ENCODE peak calls at places on chromosomes 2 and 18, in ten cellular contexts. N is HL-60, I is nephron progenitor cell, T is body of pancreas, Q is Calu3, B is right lobe of liver, L is cardiac muscle cell, V is foreskin fibroblast, D is NB4, A is epithelial cell of proximal tubule. O is an unnamed sample.

GRCh38 chr2:118689456-118689855 is 158.0 kb downstream of the EN1 start:
- DNase-seq in Q (no peak), D (peak), L (no peak), A (no peak), N (peak), V (no peak), T (no peak), B (no peak), I (no peak), O (no peak)

GRCh38 chr2:144331652-144332355 is 188.1 kb downstream of the ZEB2 start:
- DNase-seq in B (no peak), T (no peak), V (no peak), I (no peak), N (peak), D (no peak), Q (no peak), L (no peak), A (no peak), O (no peak)

GRCh38 chr18:12630136-12630535 is 27.8 kb downstream of the SPIRE1 start:
- DNase-seq in Q (no peak), L (peak), T (no peak), I (no peak), N (no peak), A (no peak), V (peak), B (no peak), D (no peak), O (no peak)

GRCh38 chr2:126495189-126495588 is 160.8 kb upstream of the GYPC start:
- DNase-seq in Q (no peak), N (no peak), A (no peak), D (no peak), B (no peak), T (no peak), V (no peak), L (no peak), I (no peak), O (no peak)

GRCh38 chr2:240425236-240425615 is 10.2 kb upstream of the GPC1 start:
- DNase-seq in D (peak), N (no peak), Q (no peak), T (no peak), L (no peak), I (no peak), A (no peak), B (no peak), V (no peak), O (no peak)

GRCh38 chr2:73981081-73981968 is 3.4 kb upstream of the TET3 start:
- DNase-seq in Q (peak), D (peak), A (no peak), I (peak), V (peak), T (no peak), N (no peak), L (no peak), B (peak), O (no peak)

GRCh38 chr2:169480079-169480465 is 778 bp downstream of the BBS5 start:
- DNase-seq in A (no peak), D (no peak), V (peak), B (no peak), I (no peak), T (no peak), N (no peak), Q (no peak), L (peak), O (no peak)

GRCh38 chr2:35830833-35831232 is 524.7 kb upstream of the CRIM1 start:
- DNase-seq in N (no peak), L (no peak), Q (no peak), I (no peak), A (no peak), B (no peak), T (no peak), D (no peak), V (no peak), O (no peak)

GRCh38 chr2:171141320-171141719 is 19.4 kb downstream of the TLK1 start:
- DNase-seq in L (no peak), Q (no peak), I (no peak), V (no peak), N (no peak), A (no peak), D (no peak), T (no peak), B (no peak), O (no peak)

GRCh38 chr2:120313695-120314615 is 32.0 kb upstream of the INHBB start:
- DNase-seq in V (peak), D (no peak), I (no peak), L (no peak), N (no peak), T (peak), B (no peak), A (no peak), Q (no peak), O (no peak)

GRCh38 chr2:55961318-55961911 is 37.8 kb upstream of the EFEMP1 start:
- DNase-seq in L (peak), D (peak), A (no peak), V (peak), N (no peak), I (no peak), B (no peak), T (peak), Q (peak), O (no peak)

GRCh38 chr2:230457073-230457768 is 41.2 kb downstream of the SP100 start:
- DNase-seq in B (no peak), I (no peak), L (no peak), N (peak), Q (no peak), A (no peak), T (no peak), V (no peak), D (peak), O (no peak)

GRCh38 chr2:133148187-133148586 is 420.1 kb downstream of the NCKAP5 start:
- DNase-seq in T (no peak), D (no peak), B (no peak), I (no peak), L (no peak), A (no peak), N (no peak), Q (no peak), V (no peak), O (no peak)

GRCh38 chr18:59382388-59382787 is 23.3 kb upstream of the LMAN1 start:
- DNase-seq in A (no peak), I (no peak), T (no peak), Q (no peak), B (no peak), L (no peak), N (no peak), V (no peak), D (no peak), O (no peak)
- TF ChIP-seq CTCF in A (no peak), I (no peak), T (no peak), Q (no peak), B (no peak), L (no peak), N (no peak), V (no peak), D (no peak), O (no peak)

GRCh38 chr2:25164526-25164925 is 3.9 kb downstream of the POMC start:
- DNase-seq in B (no peak), T (no peak), V (no peak), I (no peak), D (no peak), A (no peak), L (peak), Q (no peak), N (no peak), O (no peak)

GRCh38 chr2:25170888-25171287 is 2.5 kb upstream of the POMC start:
- DNase-seq in N (no peak), I (no peak), B (no peak), T (no peak), L (no peak), Q (no peak), V (no peak), A (no peak), D (peak), O (no peak)

GRCh38 chr2:25168256-25169072 is at the start of gene POMC:
- DNase-seq in L (peak), B (no peak), D (peak), T (peak), A (no peak), Q (peak), I (peak), V (peak), N (no peak), O (no peak)

GRCh38 chr2:25169073-25169470 is 692 bp upstream of the POMC start:
- DNase-seq in D (no peak), N (no peak), B (no peak), Q (no peak), L (no peak), A (no peak), T (no peak), I (no peak), V (no peak), O (no peak)

DNA sequence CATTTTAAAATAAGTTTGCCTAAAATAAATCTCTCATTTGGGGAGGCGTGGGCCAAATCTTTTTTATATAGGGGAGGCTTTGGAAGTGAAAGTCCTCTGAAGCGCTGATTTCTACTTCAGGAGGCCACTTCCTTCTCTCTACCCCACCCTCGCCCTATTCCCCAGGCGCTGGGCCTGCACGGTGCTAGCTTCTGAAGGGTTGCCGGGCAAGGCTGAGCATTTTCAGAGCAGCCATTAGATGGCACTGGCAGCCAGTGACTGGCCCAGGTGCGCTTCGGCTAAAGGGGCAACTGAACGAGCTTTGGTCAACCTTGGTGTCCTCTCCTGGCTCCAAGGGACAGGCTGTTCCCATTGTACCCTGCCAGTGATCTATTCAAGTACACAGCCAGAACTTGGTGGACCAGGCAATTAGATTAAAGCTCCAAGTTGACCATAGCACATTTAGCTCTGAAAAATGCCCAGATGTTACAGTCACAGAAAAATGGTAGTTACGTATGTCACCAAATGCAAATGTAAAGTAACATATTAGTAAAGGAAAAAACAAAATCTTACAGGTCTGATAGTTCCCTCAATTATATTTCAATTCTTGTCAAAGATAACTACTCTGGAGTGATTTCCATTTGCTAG is 2.3 kb downstream of the POMC start:
- DNase-seq in L (peak), N (no peak), Q (peak), V (no peak), B (no peak), D (peak), A (no peak), I (peak), T (peak), O (no peak)
- TF ChIP-seq CTCF in L (no peak), N (peak), Q (no peak), V (no peak), B (peak), D (peak), A (peak), I (no peak), T (peak), O (peak)

DNA sequence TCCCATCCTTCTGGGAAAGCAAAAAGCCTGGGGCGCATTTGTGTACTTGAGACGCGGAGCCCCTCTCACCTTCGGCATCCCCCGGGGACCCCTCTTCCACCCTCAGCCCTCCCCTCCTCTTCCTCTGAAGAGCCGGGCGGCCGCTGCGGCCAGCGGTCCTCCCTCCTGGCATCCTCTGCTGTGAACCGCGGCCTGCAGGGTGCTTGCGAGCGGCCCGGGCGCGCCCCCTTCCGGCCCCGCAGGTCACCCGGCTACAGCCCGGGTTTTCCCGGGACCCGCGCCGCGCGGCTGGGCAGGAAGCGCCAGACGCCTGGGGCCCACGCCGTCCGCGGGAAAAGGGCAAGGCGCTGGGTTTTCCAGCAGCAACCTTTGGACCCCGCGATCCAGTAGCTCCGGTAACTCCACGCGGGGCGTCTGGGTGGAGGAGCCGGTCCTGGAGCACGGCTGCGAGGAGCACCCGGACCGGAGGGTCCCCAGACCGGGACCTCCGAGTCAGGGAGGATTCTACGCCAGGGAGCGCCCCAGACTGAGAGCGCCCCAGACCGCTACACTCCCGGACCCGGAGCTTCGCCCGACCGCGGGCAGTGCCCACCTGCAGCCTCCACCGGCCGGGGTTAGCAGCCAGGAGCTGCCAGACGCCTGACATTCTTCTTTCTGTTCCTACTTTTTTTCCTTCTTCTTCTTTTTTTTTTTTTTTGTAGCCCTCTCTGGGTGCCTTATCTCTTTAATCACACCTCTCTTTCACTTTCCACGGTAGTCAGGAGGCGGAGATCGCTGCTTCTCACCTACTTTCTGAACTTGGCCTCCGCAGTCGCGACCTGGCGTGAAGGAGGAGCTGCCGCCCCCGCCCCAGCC is at the start of gene IL18R1:
- DNase-seq in B (peak), L (peak), T (peak), I (peak), V (peak), D (peak), N (peak), Q (peak), A (no peak), O (peak)
- TF ChIP-seq CTCF in B (peak), L (peak), T (peak), I (peak), V (peak), D (peak), N (peak), Q (peak), A (peak), O (peak)

GRCh38 chr2:196431957-196432356 is 207.6 kb upstream of the CCDC150 start:
- DNase-seq in I (peak), B (no peak), A (no peak), V (peak), N (no peak), T (no peak), D (peak), Q (peak), L (peak), O (no peak)
- TF ChIP-seq CTCF in I (peak), B (no peak), A (peak), V (peak), N (no peak), T (no peak), D (peak), Q (peak), L (peak), O (peak)

O was measured in kidney epithelial cell.